ENCODE peak calls at places on chromosomes 13 and 19, in ten cellular contexts. K is HCT116, O is esophagus squamous epithelium, H is breast epithelium, I is right lobe of liver, Y is thyroid gland, E is IMR-90, X is gastrocnemius medialis, R is adrenal gland, B is tibial nerve. Q is an unnamed sample.

GRCh38 chr13:112859817-112860190 is 109.2 kb upstream of the MCF2L start:
- DNase-seq in K (no peak), O (no peak), H (no peak), I (no peak), Y (peak), E (peak), X (no peak), R (peak), B (peak), Q (peak)

GRCh38 chr19:49758292-49758691 is 4.8 kb downstream of the TSKS start:
- DNase-seq in K (no peak), O (no peak), H (no peak), I (no peak), Y (no peak), E (peak), X (no peak), R (no peak), B (no peak), Q (no peak)

GRCh38 chr13:82827704-82828103 is 1054.6 kb downstream of the SLITRK1 start:
- DNase-seq in K (no peak), O (no peak), H (no peak), I (no peak), Y (no peak), E (no peak), X (no peak), R (no peak), B (no peak), Q (no peak)

GRCh38 chr13:30849611-30850010 is 56.5 kb upstream of the MEDAG start:
- DNase-seq in K (no peak), O (no peak), H (no peak), I (no peak), Y (no peak), E (no peak), X (no peak), R (no peak), B (no peak), Q (no peak)

GRCh38 chr19:39917561-39918182 is 16.8 kb downstream of the FCGBP start:
- DNase-seq in K (no peak), O (no peak), H (no peak), I (no peak), Y (no peak), E (no peak), X (no peak), R (peak), B (no peak), Q (peak)

GRCh38 chr13:51822106-51822840 is 18.3 kb upstream of the DHRS12 start:
- DNase-seq in K (no peak), O (no peak), H (no peak), I (no peak), Y (no peak), E (no peak), X (no peak), R (no peak), B (no peak), Q (no peak)

GRCh38 chr13:40352385-40352778 is 314.1 kb downstream of the FOXO1 start:
- DNase-seq in K (no peak), O (no peak), H (no peak), I (peak), Y (peak), E (no peak), X (peak), R (peak), B (peak), Q (no peak)

GRCh38 chr13:31878495-31878894 is 139.2 kb downstream of the RXFP2 start:
- DNase-seq in K (no peak), O (no peak), H (no peak), I (no peak), Y (no peak), E (no peak), X (no peak), R (no peak), B (no peak), Q (no peak)

GRCh38 chr13:80979035-80979641 is 638.2 kb upstream of the SPRY2 start:
- DNase-seq in K (peak), O (no peak), H (no peak), I (no peak), Y (peak), E (peak), X (peak), R (peak), B (peak), Q (no peak)

GRCh38 chr19:45507864-45508680 is 793 bp downstream of the VASP start:
- DNase-seq in K (no peak), O (no peak), H (no peak), I (peak), Y (peak), E (no peak), X (no peak), R (no peak), B (no peak), Q (peak)

GRCh38 chr13:39364797-39365468 is 238.1 kb downstream of the LHFPL6 start:
- DNase-seq in K (peak), O (no peak), H (no peak), I (no peak), Y (no peak), E (peak), X (no peak), R (no peak), B (no peak), Q (no peak)

GRCh38 chr13:24074687-24075086 is 85.8 kb upstream of the SPATA13 start:
- DNase-seq in K (no peak), O (no peak), H (no peak), I (no peak), Y (no peak), E (no peak), X (no peak), R (no peak), B (no peak), Q (no peak)

GRCh38 chr19:39499082-39499642 is 415 bp downstream of the DLL3 start:
- DNase-seq in K (no peak), O (no peak), H (no peak), I (no peak), Y (no peak), E (no peak), X (no peak), R (no peak), B (no peak), Q (peak)

GRCh38 chr13:40315416-40316064 is 350.9 kb downstream of the FOXO1 start:
- DNase-seq in K (no peak), O (no peak), H (no peak), I (no peak), Y (peak), E (no peak), X (no peak), R (peak), B (no peak), Q (peak)

GRCh38 chr13:20441879-20442278 is 83.8 kb downstream of the CRYL1 start:
- DNase-seq in K (peak), O (no peak), H (no peak), I (no peak), Y (no peak), E (peak), X (no peak), R (no peak), B (no peak), Q (no peak)

GRCh38 chr19:35038623-35039512 is 2.7 kb upstream of the HPN start:
- DNase-seq in K (no peak), O (no peak), H (no peak), I (no peak), Y (no peak), E (no peak), X (peak), R (no peak), B (no peak), Q (no peak)

GRCh38 chr13:52053460-52053859 is 29.0 kb downstream of the UTP14C start:
- DNase-seq in K (no peak), O (no peak), H (no peak), I (no peak), Y (no peak), E (no peak), X (no peak), R (no peak), B (no peak), Q (no peak)

GRCh38 chr19:33434886-33435705 is 61.6 kb downstream of the CEBPG start:
- DNase-seq in K (no peak), O (no peak), H (no peak), I (peak), Y (no peak), E (peak), X (no peak), R (peak), B (no peak), Q (peak)

GRCh38 chr13:20131057-20131832 is 29.6 kb downstream of the GJA3 start:
- DNase-seq in K (no peak), O (no peak), H (no peak), I (no peak), Y (peak), E (no peak), X (no peak), R (no peak), B (no peak), Q (no peak)

GRCh38 chr19:38163419-38164290 is 60.4 kb downstream of the DPF1 start:
- DNase-seq in K (no peak), O (no peak), H (no peak), I (no peak), Y (no peak), E (no peak), X (peak), R (no peak), B (no peak), Q (no peak)

GRCh38 chr13:97328222-97328790 is 105.7 kb upstream of the RAP2A start:
- DNase-seq in K (no peak), O (no peak), H (no peak), I (no peak), Y (no peak), E (peak), X (peak), R (peak), B (peak), Q (no peak)

GRCh38 chr13:71871180-71871754 is 4.3 kb upstream of the DACH1 start:
- DNase-seq in K (no peak), O (no peak), H (no peak), I (no peak), Y (no peak), E (no peak), X (no peak), R (no peak), B (no peak), Q (no peak)

GRCh38 chr13:45295536-45295935 is 45.4 kb downstream of the TPT1 start:
- DNase-seq in K (no peak), O (no peak), H (no peak), I (no peak), Y (peak), E (peak), X (peak), R (no peak), B (peak), Q (no peak)

GRCh38 chr13:28531195-28531955 is 36.4 kb upstream of the FLT1 start:
- DNase-seq in K (no peak), O (no peak), H (no peak), I (peak), Y (peak), E (peak), X (no peak), R (peak), B (no peak), Q (peak)

GRCh38 chr19:48490980-48491792 is 20.4 kb downstream of the LMTK3 start:
- DNase-seq in K (peak), O (no peak), H (no peak), I (no peak), Y (peak), E (no peak), X (no peak), R (no peak), B (no peak), Q (peak)

GRCh38 chr13:43227721-43228120 is 204.3 kb downstream of the DNAJC15 start:
- DNase-seq in K (no peak), O (no peak), H (no peak), I (no peak), Y (no peak), E (peak), X (no peak), R (no peak), B (no peak), Q (no peak)

GRCh38 chr13:32233062-32233461 is 82.1 kb downstream of the ZAR1L start:
- DNase-seq in K (no peak), O (no peak), H (no peak), I (no peak), Y (no peak), E (no peak), X (no peak), R (no peak), B (no peak), Q (no peak)

GRCh38 chr19:6186435-6186834 is 51.0 kb downstream of the ACSBG2 start:
- DNase-seq in K (no peak), O (no peak), H (no peak), I (no peak), Y (no peak), E (no peak), X (no peak), R (no peak), B (peak), Q (no peak)

GRCh38 chr19:48398329-48399235 is 5.1 kb downstream of the GRIN2D start:
- DNase-seq in K (peak), O (no peak), H (no peak), I (peak), Y (peak), E (peak), X (peak), R (peak), B (peak), Q (peak)

GRCh38 chr13:40508767-40509342 is 157.6 kb downstream of the FOXO1 start:
- DNase-seq in K (no peak), O (no peak), H (no peak), I (no peak), Y (no peak), E (no peak), X (no peak), R (no peak), B (no peak), Q (no peak)

GRCh38 chr19:49887653-49888477 is 8.8 kb downstream of the IL4I1 start:
- DNase-seq in K (no peak), O (no peak), H (no peak), I (no peak), Y (no peak), E (no peak), X (no peak), R (no peak), B (no peak), Q (peak)

GRCh38 chr13:27672025-27672424 is 50.3 kb downstream of the POLR1D start:
- DNase-seq in K (no peak), O (no peak), H (no peak), I (no peak), Y (no peak), E (no peak), X (no peak), R (no peak), B (no peak), Q (no peak)

GRCh38 chr19:2250765-2251576 is 1.8 kb downstream of the AMH start:
- DNase-seq in K (no peak), O (no peak), H (no peak), I (no peak), Y (no peak), E (no peak), X (no peak), R (no peak), B (no peak), Q (no peak)

GRCh38 chr19:45613926-45614725 is 12.1 kb upstream of the GPR4 start:
- DNase-seq in K (peak), O (no peak), H (no peak), I (no peak), Y (no peak), E (peak), X (no peak), R (no peak), B (no peak), Q (no peak)

GRCh38 chr19:34962945-34963530 is 991 bp downstream of the ZNF792 start:
- DNase-seq in K (no peak), O (no peak), H (no peak), I (no peak), Y (no peak), E (peak), X (no peak), R (no peak), B (no peak), Q (peak)

GRCh38 chr19:1245884-1246816 is 2.2 kb upstream of the MIDN start:
- DNase-seq in K (no peak), O (no peak), H (no peak), I (peak), Y (peak), E (no peak), X (peak), R (peak), B (no peak), Q (peak)

GRCh38 chr19:1249990-1250298 is 1.6 kb downstream of the MIDN start:
- DNase-seq in K (no peak), O (no peak), H (no peak), I (no peak), Y (no peak), E (no peak), X (no peak), R (no peak), B (no peak), Q (no peak)

GRCh38 chr19:1249298-1249989 is 1.1 kb downstream of the MIDN start:
- DNase-seq in K (peak), O (peak), H (peak), I (peak), Y (peak), E (peak), X (peak), R (peak), B (peak), Q (peak)

GRCh38 chr19:1248454-1249297 is at the start of gene MIDN:
- DNase-seq in K (no peak), O (no peak), H (peak), I (peak), Y (peak), E (peak), X (peak), R (peak), B (peak), Q (peak)

GRCh38 chr19:1247747-1248453 is 483 bp upstream of the MIDN start:
- DNase-seq in K (no peak), O (no peak), H (no peak), I (peak), Y (peak), E (peak), X (peak), R (peak), B (no peak), Q (peak)
- TF ChIP-seq CTCF in K (peak), O (peak), H (no peak), I (peak), Y (no peak), E (peak), X (peak), R (peak), B (no peak), Q (no peak)

GRCh38 chr19:23758187-23759074 is at the start of gene ZNF681:
- DNase-seq in K (no peak), O (peak), H (peak), I (peak), Y (peak), E (peak), X (peak), R (peak), B (peak), Q (peak)
- TF ChIP-seq POLR2A in K (no peak), O (no peak), H (no peak), I (no peak), Y (peak), E (no peak), X (peak), R (peak), B (no peak), Q (no peak)

DNA sequence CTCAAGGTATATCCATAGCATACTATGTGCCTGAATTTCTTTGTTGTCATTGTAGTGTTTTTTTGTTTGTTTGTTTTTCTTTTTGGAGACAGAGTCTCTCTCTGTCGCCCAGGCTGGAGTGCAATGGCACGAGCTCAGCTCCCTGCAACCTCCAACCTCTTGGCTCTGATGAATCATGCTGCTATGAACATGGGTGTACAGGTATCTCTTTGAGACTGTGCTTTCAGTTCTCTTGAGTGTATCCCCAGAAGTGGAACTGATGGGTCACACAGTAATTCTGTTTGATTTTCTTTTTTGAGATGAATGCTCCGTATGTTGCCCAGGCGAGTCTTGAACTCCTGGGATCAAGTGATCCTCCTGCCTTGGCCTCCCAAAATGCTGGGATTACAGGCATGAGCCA is 13.7 kb upstream of the SLC25A42 start:
- DNase-seq in K (no peak), O (no peak), H (no peak), I (no peak), Y (no peak), E (no peak), X (no peak), R (no peak), B (no peak), Q (no peak)
- TF ChIP-seq CTCF in K (no peak), O (no peak), H (no peak), I (no peak), Y (no peak), E (no peak), X (no peak), R (no peak), B (no peak), Q (no peak)

GRCh38 chr19:47063874-47064273 is 15.4 kb upstream of the TMEM160 start:
- DNase-seq in K (no peak), O (no peak), H (no peak), I (no peak), Y (no peak), E (no peak), X (no peak), R (no peak), B (no peak), Q (no peak)
- TF ChIP-seq POLR2A in K (no peak), O (no peak), H (no peak), I (no peak), Y (no peak), E (no peak), X (no peak), R (no peak), B (no peak), Q (no peak)

DNA sequence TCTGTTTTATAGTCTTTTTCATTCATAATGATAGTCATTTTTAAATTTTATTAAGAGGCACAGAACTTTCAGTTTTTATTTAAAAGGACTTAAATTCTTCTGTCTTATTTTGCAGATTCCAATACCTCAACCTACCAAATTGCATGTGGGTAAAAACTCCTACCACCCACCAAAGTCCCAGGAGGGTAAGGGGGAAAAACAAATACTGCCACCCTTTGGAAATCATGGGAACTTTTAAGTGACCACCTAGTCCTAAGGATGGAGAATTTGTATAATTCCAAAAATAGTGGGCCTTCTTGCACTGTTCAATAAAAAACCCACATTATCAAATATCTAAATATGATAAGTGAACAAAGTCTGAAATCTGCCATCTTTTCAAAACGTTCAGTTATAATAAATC is 9.7 kb downstream of the SUPT20H start:
- DNase-seq in K (no peak), O (no peak), H (no peak), I (no peak), Y (no peak), E (no peak), X (no peak), R (no peak), B (no peak), Q (no peak)
- TF ChIP-seq CTCF in K (peak), O (no peak), H (no peak), I (no peak), Y (no peak), E (no peak), X (no peak), R (no peak), B (no peak), Q (no peak)

GRCh38 chr13:111181977-111182376 is 66.9 kb downstream of the ARHGEF7 start:
- DNase-seq in K (no peak), O (no peak), H (no peak), I (no peak), Y (no peak), E (no peak), X (no peak), R (no peak), B (no peak), Q (no peak)

GRCh38 chr13:111184685-111185401 is 69.7 kb downstream of the ARHGEF7 start:
- DNase-seq in K (no peak), O (no peak), H (no peak), I (no peak), Y (no peak), E (no peak), X (peak), R (peak), B (no peak), Q (peak)

GRCh38 chr13:111186305-111186930 is 71.3 kb downstream of the ARHGEF7 start:
- DNase-seq in K (no peak), O (no peak), H (no peak), I (no peak), Y (no peak), E (no peak), X (no peak), R (no peak), B (no peak), Q (no peak)

GRCh38 chr13:111183087-111183645 is 68.1 kb downstream of the ARHGEF7 start:
- DNase-seq in K (no peak), O (no peak), H (no peak), I (no peak), Y (no peak), E (no peak), X (no peak), R (no peak), B (no peak), Q (no peak)

GRCh38 chr13:111183959-111184684 is 69.0 kb downstream of the ARHGEF7 start:
- DNase-seq in K (no peak), O (no peak), H (no peak), I (no peak), Y (peak), E (no peak), X (no peak), R (peak), B (no peak), Q (no peak)
- TF ChIP-seq POLR2A in K (no peak), O (no peak), H (no peak), I (no peak), Y (no peak), E (no peak), X (no peak), R (no peak), B (no peak), Q (no peak)

GRCh38 chr13:23074054-23074805 is 106.5 kb upstream of the SGCG start:
- DNase-seq in K (no peak), O (no peak), H (no peak), I (no peak), Y (no peak), E (peak), X (no peak), R (no peak), B (peak), Q (no peak)
- TF ChIP-seq CTCF in K (no peak), O (no peak), H (no peak), I (no peak), Y (no peak), E (no peak), X (no peak), R (no peak), B (no peak), Q (no peak)

GRCh38 chr19:18152444-18152816 is 533 bp upstream of the PIK3R2 start:
- DNase-seq in K (peak), O (peak), H (peak), I (peak), Y (peak), E (peak), X (peak), R (peak), B (peak), Q (peak)
- TF ChIP-seq POLR2A in K (no peak), O (no peak), H (no peak), I (no peak), Y (no peak), E (no peak), X (no peak), R (no peak), B (no peak), Q (no peak)